ENCODE peak calls at places on chromosomes 5 and 9, in seven cellular contexts. One of them, this sample, is unnamed.

GRCh38 chr5:139678751-139679750 is 30.9 kb downstream of the CXXC5 start:
- DNase-seq in effector CD8-positive, alpha-beta T cell: no peak
- DNase-seq in NCI-H1092 treated with DMSO at 0.1 percent for 48 hours: no peak
- DNase-seq in A549: no peak
- DNase-seq in activated CD4-positive, alpha-beta T cell treated with anti-CD3 and anti-CD28 coated beads, Interleukin-2, amount 10 ng/mL, durations not matched to agents 7 days and 5 days: no peak
- DNase-seq in iris pigment epithelial cell: no peak
- DNase-seq in stimulated activated CD4-positive, alpha-beta T cell treated with anti-CD3 and anti-CD28 coated beads, Interleukin-15, amount 100 ng/mL, for 24 hours: no peak
- DNase-seq in this sample: no peak

GRCh38 chr9:77820293-77820954 is 172.3 kb upstream of the GNA14 start:
- DNase-seq in NCI-H1092 treated with DMSO at 0.1 percent for 48 hours: no peak
- DNase-seq in A549: peak
- DNase-seq in effector CD8-positive, alpha-beta T cell: no peak
- DNase-seq in activated CD4-positive, alpha-beta T cell treated with anti-CD3 and anti-CD28 coated beads, Interleukin-2, amount 10 ng/mL, durations not matched to agents 7 days and 5 days: no peak
- DNase-seq in stimulated activated CD4-positive, alpha-beta T cell treated with anti-CD3 and anti-CD28 coated beads, Interleukin-15, amount 100 ng/mL, for 24 hours: no peak
- DNase-seq in iris pigment epithelial cell: peak
- DNase-seq in this sample: no peak

GRCh38 chr9:104860280-104860679 is 67.7 kb downstream of the ABCA1 start:
- DNase-seq in A549: no peak
- DNase-seq in effector CD8-positive, alpha-beta T cell: no peak
- DNase-seq in stimulated activated CD4-positive, alpha-beta T cell treated with anti-CD3 and anti-CD28 coated beads, Interleukin-15, amount 100 ng/mL, for 24 hours: no peak
- DNase-seq in iris pigment epithelial cell: peak
- DNase-seq in activated CD4-positive, alpha-beta T cell treated with anti-CD3 and anti-CD28 coated beads, Interleukin-2, amount 10 ng/mL, durations not matched to agents 7 days and 5 days: no peak
- DNase-seq in NCI-H1092 treated with DMSO at 0.1 percent for 48 hours: no peak
- DNase-seq in this sample: no peak

GRCh38 chr5:167626341-167627118 is 664.9 kb upstream of the WWC1 start:
- DNase-seq in A549: no peak
- DNase-seq in iris pigment epithelial cell: peak
- DNase-seq in stimulated activated CD4-positive, alpha-beta T cell treated with anti-CD3 and anti-CD28 coated beads, Interleukin-15, amount 100 ng/mL, for 24 hours: no peak
- DNase-seq in activated CD4-positive, alpha-beta T cell treated with anti-CD3 and anti-CD28 coated beads, Interleukin-2, amount 10 ng/mL, durations not matched to agents 7 days and 5 days: no peak
- DNase-seq in effector CD8-positive, alpha-beta T cell: no peak
- DNase-seq in NCI-H1092 treated with DMSO at 0.1 percent for 48 hours: no peak
- DNase-seq in this sample: no peak

GRCh38 chr5:38466444-38467189 is 89.8 kb downstream of the LIFR start:
- DNase-seq in iris pigment epithelial cell: no peak
- DNase-seq in activated CD4-positive, alpha-beta T cell treated with anti-CD3 and anti-CD28 coated beads, Interleukin-2, amount 10 ng/mL, durations not matched to agents 7 days and 5 days: no peak
- DNase-seq in NCI-H1092 treated with DMSO at 0.1 percent for 48 hours: no peak
- DNase-seq in stimulated activated CD4-positive, alpha-beta T cell treated with anti-CD3 and anti-CD28 coated beads, Interleukin-15, amount 100 ng/mL, for 24 hours: no peak
- DNase-seq in A549: no peak
- DNase-seq in effector CD8-positive, alpha-beta T cell: no peak
- DNase-seq in this sample: peak

GRCh38 chr5:35822541-35822940 is 34.1 kb upstream of the IL7R start:
- DNase-seq in activated CD4-positive, alpha-beta T cell treated with anti-CD3 and anti-CD28 coated beads, Interleukin-2, amount 10 ng/mL, durations not matched to agents 7 days and 5 days: peak
- DNase-seq in iris pigment epithelial cell: no peak
- DNase-seq in NCI-H1092 treated with DMSO at 0.1 percent for 48 hours: no peak
- DNase-seq in stimulated activated CD4-positive, alpha-beta T cell treated with anti-CD3 and anti-CD28 coated beads, Interleukin-15, amount 100 ng/mL, for 24 hours: peak
- DNase-seq in A549: no peak
- DNase-seq in effector CD8-positive, alpha-beta T cell: peak
- DNase-seq in this sample: no peak

GRCh38 chr5:119049824-119050449 is 20.9 kb upstream of the DMXL1 start:
- DNase-seq in effector CD8-positive, alpha-beta T cell: no peak
- DNase-seq in NCI-H1092 treated with DMSO at 0.1 percent for 48 hours: no peak
- DNase-seq in iris pigment epithelial cell: peak
- DNase-seq in A549: no peak
- DNase-seq in stimulated activated CD4-positive, alpha-beta T cell treated with anti-CD3 and anti-CD28 coated beads, Interleukin-15, amount 100 ng/mL, for 24 hours: no peak
- DNase-seq in activated CD4-positive, alpha-beta T cell treated with anti-CD3 and anti-CD28 coated beads, Interleukin-2, amount 10 ng/mL, durations not matched to agents 7 days and 5 days: no peak
- DNase-seq in this sample: no peak

GRCh38 chr5:103785569-103785968 is 223.0 kb upstream of the NUDT12 start:
- DNase-seq in iris pigment epithelial cell: peak
- DNase-seq in effector CD8-positive, alpha-beta T cell: no peak
- DNase-seq in A549: no peak
- DNase-seq in stimulated activated CD4-positive, alpha-beta T cell treated with anti-CD3 and anti-CD28 coated beads, Interleukin-15, amount 100 ng/mL, for 24 hours: no peak
- DNase-seq in NCI-H1092 treated with DMSO at 0.1 percent for 48 hours: no peak
- DNase-seq in activated CD4-positive, alpha-beta T cell treated with anti-CD3 and anti-CD28 coated beads, Interleukin-2, amount 10 ng/mL, durations not matched to agents 7 days and 5 days: no peak
- DNase-seq in this sample: no peak

GRCh38 chr5:122473138-122473843 is 161.3 kb downstream of the SNCAIP start:
- DNase-seq in iris pigment epithelial cell: peak
- DNase-seq in stimulated activated CD4-positive, alpha-beta T cell treated with anti-CD3 and anti-CD28 coated beads, Interleukin-15, amount 100 ng/mL, for 24 hours: no peak
- DNase-seq in A549: no peak
- DNase-seq in effector CD8-positive, alpha-beta T cell: no peak
- DNase-seq in activated CD4-positive, alpha-beta T cell treated with anti-CD3 and anti-CD28 coated beads, Interleukin-2, amount 10 ng/mL, durations not matched to agents 7 days and 5 days: no peak
- DNase-seq in NCI-H1092 treated with DMSO at 0.1 percent for 48 hours: no peak
- DNase-seq in this sample: no peak

GRCh38 chr5:17431272-17432050 is 66.6 kb upstream of the TAF11L2 start:
- DNase-seq in iris pigment epithelial cell: no peak
- DNase-seq in NCI-H1092 treated with DMSO at 0.1 percent for 48 hours: no peak
- DNase-seq in A549: no peak
- DNase-seq in effector CD8-positive, alpha-beta T cell: no peak
- DNase-seq in activated CD4-positive, alpha-beta T cell treated with anti-CD3 and anti-CD28 coated beads, Interleukin-2, amount 10 ng/mL, durations not matched to agents 7 days and 5 days: no peak
- DNase-seq in stimulated activated CD4-positive, alpha-beta T cell treated with anti-CD3 and anti-CD28 coated beads, Interleukin-15, amount 100 ng/mL, for 24 hours: no peak
- DNase-seq in this sample: no peak

GRCh38 chr5:19274578-19274977 is 713.4 kb downstream of the CDH18 start:
- DNase-seq in iris pigment epithelial cell: no peak
- DNase-seq in activated CD4-positive, alpha-beta T cell treated with anti-CD3 and anti-CD28 coated beads, Interleukin-2, amount 10 ng/mL, durations not matched to agents 7 days and 5 days: no peak
- DNase-seq in NCI-H1092 treated with DMSO at 0.1 percent for 48 hours: no peak
- DNase-seq in effector CD8-positive, alpha-beta T cell: no peak
- DNase-seq in A549: no peak
- DNase-seq in stimulated activated CD4-positive, alpha-beta T cell treated with anti-CD3 and anti-CD28 coated beads, Interleukin-15, amount 100 ng/mL, for 24 hours: no peak
- DNase-seq in this sample: no peak